ENCODE peak calls at places on chromosomes 6 and 20, in ten cellular contexts. One of them, this sample, is unnamed.

GRCh38 chr6:84074988-84075781 is 41.6 kb downstream of the MRAP2 start:
- DNase-seq in ovary: no peak
- DNase-seq in RWPE1: no peak
- DNase-seq in CD8-positive, alpha-beta T cell: no peak
- DNase-seq in heart right ventricle: no peak
- DNase-seq in GM12865: no peak
- DNase-seq in tibial artery: no peak
- DNase-seq in tibial nerve: no peak
- DNase-seq in fibroblast of lung: peak; percentile 36
- DNase-seq in fibroblast of villous mesenchyme: peak; percentile 17
- DNase-seq in this sample: no peak

GRCh38 chr6:28747631-28748157 is 176.1 kb downstream of the TRIM27 start:
- DNase-seq in ovary: peak; percentile 50
- DNase-seq in RWPE1: peak; percentile 55
- DNase-seq in CD8-positive, alpha-beta T cell: no peak
- DNase-seq in heart right ventricle: no peak
- DNase-seq in GM12865: peak; percentile 64
- DNase-seq in tibial artery: no peak
- DNase-seq in tibial nerve: no peak
- DNase-seq in fibroblast of lung: peak; percentile 92
- DNase-seq in fibroblast of villous mesenchyme: peak; percentile 55
- DNase-seq in this sample: no peak

GRCh38 chr6:12385316-12385715 is 95.2 kb downstream of the EDN1 start:
- DNase-seq in ovary: no peak
- DNase-seq in RWPE1: no peak
- DNase-seq in CD8-positive, alpha-beta T cell: no peak
- DNase-seq in heart right ventricle: no peak
- DNase-seq in GM12865: no peak
- DNase-seq in tibial artery: no peak
- DNase-seq in tibial nerve: no peak
- DNase-seq in fibroblast of lung: no peak
- DNase-seq in fibroblast of villous mesenchyme: peak; percentile 5
- DNase-seq in this sample: no peak

GRCh38 chr6:106072501-106073140 is 13.5 kb upstream of the PRDM1 start:
- DNase-seq in ovary: no peak
- DNase-seq in RWPE1: no peak
- DNase-seq in CD8-positive, alpha-beta T cell: no peak
- DNase-seq in heart right ventricle: no peak
- DNase-seq in GM12865: no peak
- DNase-seq in tibial artery: no peak
- DNase-seq in tibial nerve: no peak
- DNase-seq in fibroblast of lung: no peak
- DNase-seq in fibroblast of villous mesenchyme: no peak
- DNase-seq in this sample: no peak

GRCh38 chr6:2738373-2738979 is 12.2 kb downstream of the MYLK4 start:
- DNase-seq in ovary: no peak
- DNase-seq in RWPE1: peak; percentile 35
- DNase-seq in CD8-positive, alpha-beta T cell: peak; percentile 26
- DNase-seq in heart right ventricle: peak; percentile 42
- DNase-seq in GM12865: peak; percentile 64
- DNase-seq in tibial artery: no peak
- DNase-seq in tibial nerve: no peak
- DNase-seq in fibroblast of lung: peak; percentile 47
- DNase-seq in fibroblast of villous mesenchyme: peak; percentile 66
- DNase-seq in this sample: no peak

GRCh38 chr6:70413829-70414494 is 654 bp downstream of the FAM135A start:
- DNase-seq in ovary: no peak
- DNase-seq in RWPE1: peak; percentile 18
- DNase-seq in CD8-positive, alpha-beta T cell: no peak
- DNase-seq in heart right ventricle: no peak
- DNase-seq in GM12865: peak; percentile 26
- DNase-seq in tibial artery: no peak
- DNase-seq in tibial nerve: no peak
- DNase-seq in fibroblast of lung: peak; percentile 10
- DNase-seq in fibroblast of villous mesenchyme: peak; percentile 10
- DNase-seq in this sample: no peak

GRCh38 chr6:99868074-99868702 is 125.8 kb downstream of the MCHR2 start:
- DNase-seq in ovary: peak; percentile 66
- DNase-seq in RWPE1: peak; percentile 53
- DNase-seq in CD8-positive, alpha-beta T cell: peak; percentile 66
- DNase-seq in heart right ventricle: peak; percentile 50
- DNase-seq in GM12865: peak; percentile 66
- DNase-seq in tibial artery: no peak
- DNase-seq in tibial nerve: peak; percentile 57
- DNase-seq in fibroblast of lung: peak; percentile 44
- DNase-seq in fibroblast of villous mesenchyme: peak; percentile 64
- DNase-seq in this sample: no peak

GRCh38 chr6:146950351-146950835 is 253.8 kb upstream of the STXBP5 start:
- DNase-seq in ovary: no peak
- DNase-seq in RWPE1: no peak
- DNase-seq in CD8-positive, alpha-beta T cell: no peak
- DNase-seq in heart right ventricle: no peak
- DNase-seq in GM12865: peak; percentile 18
- DNase-seq in tibial artery: no peak
- DNase-seq in tibial nerve: no peak
- DNase-seq in fibroblast of lung: no peak
- DNase-seq in fibroblast of villous mesenchyme: no peak
- DNase-seq in this sample: no peak

GRCh38 chr6:36577298-36577697 is 16.9 kb upstream of the SRSF3 start:
- DNase-seq in ovary: no peak
- DNase-seq in RWPE1: peak; percentile 92
- DNase-seq in CD8-positive, alpha-beta T cell: no peak
- DNase-seq in heart right ventricle: no peak
- DNase-seq in GM12865: no peak
- DNase-seq in tibial artery: no peak
- DNase-seq in tibial nerve: no peak
- DNase-seq in fibroblast of lung: peak; percentile 97
- DNase-seq in fibroblast of villous mesenchyme: peak; percentile 91
- DNase-seq in this sample: no peak

GRCh38 chr20:49052334-49052733 is 6.2 kb downstream of the CSE1L start:
- DNase-seq in ovary: no peak
- DNase-seq in RWPE1: no peak
- DNase-seq in CD8-positive, alpha-beta T cell: no peak
- DNase-seq in heart right ventricle: no peak
- DNase-seq in GM12865: no peak
- DNase-seq in tibial artery: no peak
- DNase-seq in tibial nerve: no peak
- DNase-seq in fibroblast of lung: peak; percentile 12
- DNase-seq in fibroblast of villous mesenchyme: no peak
- DNase-seq in this sample: no peak

GRCh38 chr6:71262914-71263313 is 25.7 kb upstream of the OGFRL1 start:
- DNase-seq in ovary: no peak
- DNase-seq in RWPE1: no peak
- DNase-seq in CD8-positive, alpha-beta T cell: no peak
- DNase-seq in heart right ventricle: no peak
- DNase-seq in GM12865: no peak
- DNase-seq in tibial artery: no peak
- DNase-seq in tibial nerve: no peak
- DNase-seq in fibroblast of lung: no peak
- DNase-seq in fibroblast of villous mesenchyme: no peak
- DNase-seq in this sample: no peak

GRCh38 chr6:6713660-6714446 is 125.3 kb downstream of the LY86 start:
- DNase-seq in ovary: peak; percentile 69
- DNase-seq in RWPE1: no peak
- DNase-seq in CD8-positive, alpha-beta T cell: no peak
- DNase-seq in heart right ventricle: no peak
- DNase-seq in GM12865: peak; percentile 23
- DNase-seq in tibial artery: no peak
- DNase-seq in tibial nerve: peak; percentile 26
- DNase-seq in fibroblast of lung: peak; percentile 78
- DNase-seq in fibroblast of villous mesenchyme: peak; percentile 50
- DNase-seq in this sample: no peak

GRCh38 chr20:63319164-63320040 is 26.4 kb downstream of the COL20A1 start:
- DNase-seq in ovary: peak; percentile 35
- DNase-seq in RWPE1: no peak
- DNase-seq in CD8-positive, alpha-beta T cell: no peak
- DNase-seq in heart right ventricle: no peak
- DNase-seq in GM12865: no peak
- DNase-seq in tibial artery: peak; percentile 52
- DNase-seq in tibial nerve: no peak
- DNase-seq in fibroblast of lung: no peak
- DNase-seq in fibroblast of villous mesenchyme: no peak
- DNase-seq in this sample: no peak

GRCh38 chr6:41734666-41735426 is 562 bp downstream of the TFEB start:
- DNase-seq in ovary: peak; percentile 82
- DNase-seq in RWPE1: peak; percentile 87
- DNase-seq in CD8-positive, alpha-beta T cell: peak; percentile 66
- DNase-seq in heart right ventricle: peak; percentile 90
- DNase-seq in GM12865: peak; percentile 92
- DNase-seq in tibial artery: peak; percentile 90
- DNase-seq in tibial nerve: peak; percentile 72
- DNase-seq in fibroblast of lung: peak; percentile 79
- DNase-seq in fibroblast of villous mesenchyme: peak; percentile 82
- DNase-seq in this sample: peak; percentile 57

GRCh38 chr6:107488174-107488874 is 1.6 kb upstream of the SOBP start:
- DNase-seq in ovary: no peak
- DNase-seq in RWPE1: no peak
- DNase-seq in CD8-positive, alpha-beta T cell: no peak
- DNase-seq in heart right ventricle: no peak
- DNase-seq in GM12865: no peak
- DNase-seq in tibial artery: no peak
- DNase-seq in tibial nerve: no peak
- DNase-seq in fibroblast of lung: no peak
- DNase-seq in fibroblast of villous mesenchyme: peak; percentile 3
- DNase-seq in this sample: no peak

GRCh38 chr6:37738216-37738615 is 40.5 kb upstream of the MDGA1 start:
- DNase-seq in ovary: no peak
- DNase-seq in RWPE1: no peak
- DNase-seq in CD8-positive, alpha-beta T cell: no peak
- DNase-seq in heart right ventricle: no peak
- DNase-seq in GM12865: no peak
- DNase-seq in tibial artery: no peak
- DNase-seq in tibial nerve: no peak
- DNase-seq in fibroblast of lung: no peak
- DNase-seq in fibroblast of villous mesenchyme: no peak
- DNase-seq in this sample: no peak

GRCh38 chr6:37739618-37740017 is 41.9 kb upstream of the MDGA1 start:
- DNase-seq in ovary: no peak
- DNase-seq in RWPE1: no peak
- DNase-seq in CD8-positive, alpha-beta T cell: no peak
- DNase-seq in heart right ventricle: no peak
- DNase-seq in GM12865: no peak
- DNase-seq in tibial artery: no peak
- DNase-seq in tibial nerve: no peak
- DNase-seq in fibroblast of lung: no peak
- DNase-seq in fibroblast of villous mesenchyme: no peak
- DNase-seq in this sample: no peak

GRCh38 chr6:37742401-37742760 is 44.7 kb upstream of the MDGA1 start:
- DNase-seq in ovary: no peak
- DNase-seq in RWPE1: no peak
- DNase-seq in CD8-positive, alpha-beta T cell: no peak
- DNase-seq in heart right ventricle: no peak
- DNase-seq in GM12865: no peak
- DNase-seq in tibial artery: no peak
- DNase-seq in tibial nerve: no peak
- DNase-seq in fibroblast of lung: no peak
- DNase-seq in fibroblast of villous mesenchyme: no peak
- DNase-seq in this sample: no peak

GRCh38 chr6:37745748-37746147 is 48.1 kb upstream of the MDGA1 start:
- DNase-seq in ovary: no peak
- DNase-seq in RWPE1: no peak
- DNase-seq in CD8-positive, alpha-beta T cell: no peak
- DNase-seq in heart right ventricle: no peak
- DNase-seq in GM12865: no peak
- DNase-seq in tibial artery: no peak
- DNase-seq in tibial nerve: no peak
- DNase-seq in fibroblast of lung: no peak
- DNase-seq in fibroblast of villous mesenchyme: no peak
- DNase-seq in this sample: no peak

GRCh38 chr6:37741757-37742400 is 44.2 kb upstream of the MDGA1 start:
- DNase-seq in ovary: no peak
- DNase-seq in RWPE1: no peak
- DNase-seq in CD8-positive, alpha-beta T cell: no peak
- DNase-seq in heart right ventricle: peak; percentile 12
- DNase-seq in GM12865: no peak
- DNase-seq in tibial artery: no peak
- DNase-seq in tibial nerve: no peak
- DNase-seq in fibroblast of lung: no peak
- DNase-seq in fibroblast of villous mesenchyme: peak; percentile 6
- DNase-seq in this sample: no peak
- TF ChIP-seq CTCF in ovary: no peak
- TF ChIP-seq CTCF in RWPE1: no peak
- TF ChIP-seq CTCF in CD8-positive, alpha-beta T cell: no peak
- TF ChIP-seq CTCF in heart right ventricle: peak; percentile 50
- TF ChIP-seq CTCF in GM12865: peak; percentile 19
- TF ChIP-seq CTCF in tibial artery: no peak
- TF ChIP-seq CTCF in tibial nerve: no peak
- TF ChIP-seq CTCF in fibroblast of lung: peak; percentile 48
- TF ChIP-seq CTCF in fibroblast of villous mesenchyme: peak; percentile 46
- TF ChIP-seq CTCF in this sample: peak; percentile 33

GRCh38 chr6:10733151-10733715 is 10.4 kb downstream of the TMEM14C start:
- DNase-seq in ovary: no peak
- DNase-seq in RWPE1: no peak
- DNase-seq in CD8-positive, alpha-beta T cell: no peak
- DNase-seq in heart right ventricle: no peak
- DNase-seq in GM12865: no peak
- DNase-seq in tibial artery: no peak
- DNase-seq in tibial nerve: no peak
- DNase-seq in fibroblast of lung: peak; percentile 56
- DNase-seq in fibroblast of villous mesenchyme: no peak
- DNase-seq in this sample: no peak
- TF ChIP-seq CTCF in ovary: no peak
- TF ChIP-seq CTCF in RWPE1: no peak
- TF ChIP-seq CTCF in CD8-positive, alpha-beta T cell: no peak
- TF ChIP-seq CTCF in heart right ventricle: no peak
- TF ChIP-seq CTCF in GM12865: no peak
- TF ChIP-seq CTCF in tibial artery: no peak
- TF ChIP-seq CTCF in tibial nerve: no peak
- TF ChIP-seq CTCF in fibroblast of lung: no peak
- TF ChIP-seq CTCF in fibroblast of villous mesenchyme: no peak
- TF ChIP-seq CTCF in this sample: no peak

DNA sequence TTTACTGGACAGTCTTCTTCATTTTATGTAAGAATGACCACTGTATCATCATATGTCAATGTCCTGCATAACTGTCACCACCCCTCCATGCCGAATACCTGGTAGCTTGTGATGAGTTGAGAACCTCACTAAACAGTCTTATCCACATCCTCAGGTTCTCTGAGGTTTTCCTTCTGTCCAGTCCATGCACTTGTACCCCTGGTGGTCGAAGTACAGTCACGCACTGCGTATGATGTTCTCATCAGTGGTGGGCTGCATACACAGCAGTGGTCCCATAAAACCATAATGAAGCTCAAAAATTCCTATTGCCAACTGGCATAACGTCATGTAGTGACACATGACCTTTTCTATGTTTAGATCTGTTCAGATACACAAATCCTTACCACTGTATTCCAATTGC is 31.2 kb upstream of the SDCBP2 start:
- DNase-seq in ovary: no peak
- DNase-seq in RWPE1: no peak
- DNase-seq in CD8-positive, alpha-beta T cell: no peak
- DNase-seq in heart right ventricle: no peak
- DNase-seq in GM12865: no peak
- DNase-seq in tibial artery: no peak
- DNase-seq in tibial nerve: no peak
- DNase-seq in fibroblast of lung: no peak
- DNase-seq in fibroblast of villous mesenchyme: no peak
- DNase-seq in this sample: no peak
- TF ChIP-seq CTCF in ovary: no peak
- TF ChIP-seq CTCF in RWPE1: no peak
- TF ChIP-seq CTCF in CD8-positive, alpha-beta T cell: no peak
- TF ChIP-seq CTCF in heart right ventricle: no peak
- TF ChIP-seq CTCF in GM12865: no peak
- TF ChIP-seq CTCF in tibial artery: no peak
- TF ChIP-seq CTCF in tibial nerve: no peak
- TF ChIP-seq CTCF in fibroblast of lung: peak; percentile 7
- TF ChIP-seq CTCF in fibroblast of villous mesenchyme: no peak
- TF ChIP-seq CTCF in this sample: no peak

GRCh38 chr20:32483351-32484220 is 101.5 kb downstream of the NOL4L start:
- DNase-seq in ovary: peak; percentile 76
- DNase-seq in RWPE1: peak; percentile 74
- DNase-seq in CD8-positive, alpha-beta T cell: peak; percentile 57
- DNase-seq in heart right ventricle: peak; percentile 58
- DNase-seq in GM12865: no peak
- DNase-seq in tibial artery: no peak
- DNase-seq in tibial nerve: peak; percentile 43
- DNase-seq in fibroblast of lung: peak; percentile 87
- DNase-seq in fibroblast of villous mesenchyme: peak; percentile 77
- DNase-seq in this sample: peak; percentile 51
- TF ChIP-seq CTCF in ovary: no peak
- TF ChIP-seq CTCF in RWPE1: no peak
- TF ChIP-seq CTCF in CD8-positive, alpha-beta T cell: no peak
- TF ChIP-seq CTCF in heart right ventricle: no peak
- TF ChIP-seq CTCF in GM12865: no peak
- TF ChIP-seq CTCF in tibial artery: no peak
- TF ChIP-seq CTCF in tibial nerve: no peak
- TF ChIP-seq CTCF in fibroblast of lung: no peak
- TF ChIP-seq CTCF in fibroblast of villous mesenchyme: peak; percentile 1
- TF ChIP-seq CTCF in this sample: no peak

This sample was measured in D721Med.